ENCODE peak calls at places on chromosomes 2 and 18, in eight cellular contexts. M is frontal cortex; V is pons; K is GM03348; C is effector memory CD8-positive, alpha-beta T cell; O is retina; A is sciatic nerve; D is putamen. P is an unnamed sample.

GRCh38 chr2:127577973-127578372 is 42.5 kb downstream of the MYO7B start:
- DNase-seq in M (no peak), V (no peak), K (no peak), C (no peak), O (no peak), A (no peak), D (no peak), P (no peak)

GRCh38 chr2:213199871-213200270 is 48.5 kb upstream of the IKZF2 start:
- DNase-seq in M (no peak), V (no peak), K (no peak), C (no peak), O (no peak), A (no peak), D (no peak), P (no peak)

GRCh38 chr2:85831735-85832134 is 57.1 kb downstream of the ST3GAL5 start:
- DNase-seq in M (no peak), V (no peak), K (no peak), C (no peak), O (no peak), A (no peak), D (no peak), P (no peak)

GRCh38 chr2:163266772-163267171 is 428.2 kb upstream of the KCNH7 start:
- DNase-seq in M (no peak), V (no peak), K (peak), C (no peak), O (no peak), A (no peak), D (no peak), P (no peak)

GRCh38 chr2:234548720-234549420 is 52.0 kb upstream of the ARL4C start:
- DNase-seq in M (no peak), V (peak), K (peak), C (no peak), O (no peak), A (no peak), D (peak), P (no peak)

GRCh38 chr2:156803243-156803642 is 367.1 kb downstream of the GPD2 start:
- DNase-seq in M (no peak), V (no peak), K (no peak), C (no peak), O (peak), A (no peak), D (no peak), P (peak)

GRCh38 chr2:9178905-9179571 is 27.6 kb upstream of the ASAP2 start:
- DNase-seq in M (no peak), V (peak), K (peak), C (no peak), O (peak), A (peak), D (peak), P (no peak)

GRCh38 chr2:101560780-101561315 is 85.9 kb upstream of the RFX8 start:
- DNase-seq in M (no peak), V (no peak), K (no peak), C (no peak), O (no peak), A (no peak), D (no peak), P (no peak)

GRCh38 chr18:78677483-78678317 is 301.9 kb upstream of the SALL3 start:
- DNase-seq in M (no peak), V (no peak), K (no peak), C (no peak), O (no peak), A (no peak), D (no peak), P (no peak)

GRCh38 chr2:12702661-12703121 is 14.0 kb upstream of the TRIB2 start:
- DNase-seq in M (no peak), V (no peak), K (peak), C (no peak), O (no peak), A (no peak), D (no peak), P (no peak)

GRCh38 chr2:147161746-147162145 is 683.1 kb upstream of the ACVR2A start:
- DNase-seq in M (no peak), V (no peak), K (no peak), C (no peak), O (no peak), A (no peak), D (no peak), P (no peak)

GRCh38 chr2:166487082-166487654 is 6.9 kb downstream of the SCN7A start:
- DNase-seq in M (no peak), V (no peak), K (no peak), C (no peak), O (no peak), A (no peak), D (no peak), P (no peak)

GRCh38 chr18:57943723-57944122 is 100.3 kb upstream of the NEDD4L start:
- DNase-seq in M (no peak), V (no peak), K (peak), C (no peak), O (no peak), A (no peak), D (no peak), P (no peak)

GRCh38 chr2:235715601-235716000 is 221.8 kb downstream of the AGAP1 start:
- DNase-seq in M (no peak), V (no peak), K (no peak), C (no peak), O (no peak), A (no peak), D (no peak), P (no peak)

P was measured in left lung.